ENCODE peak calls at places on chromosome 12, in four cellular contexts. G is BJ, X is HuH-7.5, F is osteoblast. K is an unnamed sample.

GRCh38 chr12:51391047-51391837 is at the start of gene GALNT6:
- DNase-seq in F (peak), X (peak), G (no peak), K (no peak)

GRCh38 chr12:106123551-106123991 is 15.2 kb downstream of the NUAK1 start:
- DNase-seq in X (no peak), G (peak), F (peak), K (no peak)

GRCh38 chr12:106301611-106302321 is 767 bp upstream of the TCP11L2 start:
- DNase-seq in F (peak), G (no peak), X (peak), K (no peak)

GRCh38 chr12:110796952-110797351 is 49.8 kb upstream of the CCDC63 start:
- DNase-seq in X (no peak), F (no peak), G (no peak), K (no peak)

GRCh38 chr12:65276923-65277322 is 1.6 kb upstream of the MSRB3 start:
- DNase-seq in X (no peak), F (peak), G (no peak), K (no peak)

GRCh38 chr12:98635657-98636323 is 8.8 kb downstream of the IKBIP start:
- DNase-seq in G (no peak), F (peak), X (no peak), K (no peak)

GRCh38 chr12:52900896-52901714 is 3.8 kb downstream of the KRT8 start:
- DNase-seq in F (peak), X (no peak), G (no peak), K (no peak)

GRCh38 chr12:126668538-126668937 is 1598.4 kb upstream of the TMEM132C start:
- DNase-seq in F (no peak), G (peak), X (no peak), K (peak)

GRCh38 chr12:104049278-104050257 is at the start of gene GLT8D2:
- DNase-seq in F (peak), G (peak), X (no peak), K (peak)

GRCh38 chr12:103586791-103587370 is at the start of gene STAB2:
- DNase-seq in G (no peak), X (no peak), F (no peak), K (no peak)

GRCh38 chr12:44960856-44961255 is 84.7 kb upstream of the NELL2 start:
- DNase-seq in X (no peak), G (no peak), F (no peak), K (no peak)

GRCh38 chr12:129067482-129067881 is 214.2 kb downstream of the GLT1D1 start:
- DNase-seq in X (no peak), F (no peak), G (no peak), K (no peak)

GRCh38 chr12:109999983-110000505 is 814 bp downstream of the ANKRD13A start:
- DNase-seq in G (no peak), F (peak), X (no peak), K (peak)

GRCh38 chr12:113528606-113529005 is 56.9 kb upstream of the LHX5 start:
- DNase-seq in G (no peak), X (no peak), F (no peak), K (no peak)

K was measured in AG09319.